ENCODE peak calls at places on chromosomes 5 and 9, in ten cellular contexts. F, V, X, L, Y, O, K, M, R and W are unnamed samples.

GRCh38 chr9:15080401-15080800 is 170.2 kb upstream of the FREM1 start:
- DNase-seq in O (no peak), V (no peak), R (no peak), L (no peak), X (no peak), K (no peak), Y (no peak), F (no peak), M (no peak), W (no peak)

GRCh38 chr9:91536211-91536691 is 112.6 kb upstream of the NFIL3 start:
- DNase-seq in R (peak), Y (peak), X (peak), O (peak), K (peak), L (peak), M (peak), V (no peak), F (no peak), W (no peak)

GRCh38 chr9:76602191-76602590 is 143.2 kb downstream of the GCNT1 start:
- DNase-seq in X (no peak), F (no peak), L (no peak), M (no peak), O (no peak), K (no peak), V (no peak), R (no peak), Y (no peak), W (no peak)

GRCh38 chr5:93601433-93602175 is 18.6 kb downstream of the NR2F1 start:
- DNase-seq in R (peak), V (no peak), X (peak), F (no peak), L (no peak), Y (peak), M (no peak), O (no peak), K (no peak), W (peak)

GRCh38 chr9:32589083-32589713 is 16.2 kb upstream of the NDUFB6 start:
- DNase-seq in R (peak), L (peak), F (peak), M (peak), V (no peak), X (peak), O (peak), K (no peak), Y (peak), W (peak)

GRCh38 chr5:101260857-101261256 is 357.8 kb upstream of the ST8SIA4 start:
- DNase-seq in L (no peak), K (no peak), O (no peak), F (no peak), Y (no peak), V (no peak), X (no peak), M (no peak), R (no peak), W (no peak)

GRCh38 chr9:2291980-2292704 is 277.0 kb downstream of the SMARCA2 start:
- DNase-seq in V (no peak), K (peak), L (no peak), Y (peak), O (peak), M (peak), R (no peak), X (peak), F (no peak), W (no peak)

GRCh38 chr9:16964228-16964627 is 93.8 kb upstream of the BNC2 start:
- DNase-seq in X (peak), F (no peak), R (peak), L (no peak), V (no peak), Y (peak), O (peak), M (peak), K (no peak), W (no peak)

GRCh38 chr9:99822596-99823391 is 1.1 kb downstream of the NR4A3 start:
- DNase-seq in K (peak), R (peak), X (peak), F (peak), O (peak), Y (peak), V (peak), L (peak), M (peak), W (no peak)

GRCh38 chr9:96644137-96644536 is 11.0 kb downstream of the PRXL2C start:
- DNase-seq in V (no peak), K (no peak), O (no peak), X (no peak), M (no peak), Y (no peak), F (no peak), L (peak), R (no peak), W (no peak)

GRCh38 chr5:173395257-173395932 is 67.2 kb upstream of the STC2 start:
- DNase-seq in O (peak), K (peak), X (peak), Y (peak), V (no peak), F (no peak), R (peak), M (peak), L (peak), W (no peak)

GRCh38 chr9:112793213-112793810 is 42.8 kb downstream of the SNX30 start:
- DNase-seq in R (peak), M (peak), L (peak), F (peak), X (peak), O (peak), V (peak), K (peak), Y (peak), W (peak)

GRCh38 chr9:16680965-16681658 is 189.4 kb downstream of the BNC2 start:
- DNase-seq in K (no peak), M (no peak), O (peak), R (no peak), L (no peak), V (no peak), Y (peak), F (peak), X (peak), W (no peak)

GRCh38 chr9:14309403-14309802 is 4.5 kb downstream of the NFIB start:
- DNase-seq in Y (peak), V (no peak), R (peak), L (no peak), X (peak), M (peak), O (no peak), F (peak), K (no peak), W (peak)

GRCh38 chr9:110994771-110995241 is 43.5 kb downstream of the LPAR1 start:
- DNase-seq in O (peak), M (no peak), K (no peak), V (no peak), L (no peak), X (peak), F (no peak), Y (no peak), R (peak), W (peak)

GRCh38 chr9:12723409-12724028 is 30.3 kb downstream of the TYRP1 start:
- DNase-seq in Y (no peak), R (peak), F (peak), O (peak), M (peak), K (no peak), V (no peak), L (peak), X (peak), W (no peak)

GRCh38 chr9:112112941-112113399 is 62.1 kb downstream of the SUSD1 start:
- DNase-seq in X (peak), Y (no peak), V (no peak), K (peak), M (peak), R (no peak), L (peak), O (peak), F (no peak), W (no peak)

GRCh38 chr5:100832252-100833230 is 70.5 kb downstream of the ST8SIA4 start:
- DNase-seq in M (no peak), V (no peak), K (no peak), R (no peak), Y (no peak), F (no peak), L (no peak), X (no peak), O (no peak), W (no peak)

GRCh38 chr9:15831384-15831783 is 278.5 kb downstream of the CCDC171 start:
- DNase-seq in L (no peak), X (peak), O (no peak), K (no peak), Y (no peak), R (no peak), V (no peak), F (no peak), M (no peak), W (peak)

GRCh38 chr5:6449465-6450158 is 953 bp downstream of the UBE2QL1 start:
- DNase-seq in M (no peak), O (no peak), K (no peak), F (no peak), R (no peak), V (no peak), X (no peak), Y (no peak), L (no peak), W (no peak)

GRCh38 chr5:14153071-14153864 is 10.1 kb downstream of the TRIO start:
- DNase-seq in Y (no peak), R (no peak), V (no peak), K (no peak), F (no peak), X (no peak), M (no peak), O (no peak), L (no peak), W (no peak)

GRCh38 chr5:16392718-16393117 is 72.9 kb downstream of the ZNF622 start:
- DNase-seq in M (no peak), R (no peak), X (no peak), V (no peak), K (no peak), O (peak), F (no peak), L (no peak), Y (no peak), W (no peak)

GRCh38 chr5:139668064-139668880 is 20.1 kb downstream of the CXXC5 start:
- DNase-seq in Y (no peak), L (no peak), O (peak), X (peak), F (peak), R (peak), M (peak), V (no peak), K (peak), W (peak)

GRCh38 chr5:9820696-9821449 is 190.7 kb upstream of the TAS2R1 start:
- DNase-seq in O (no peak), R (no peak), V (no peak), M (no peak), L (no peak), F (no peak), X (peak), Y (no peak), K (no peak), W (no peak)

GRCh38 chr9:111622626-111623025 is 8.5 kb upstream of the DNAJC25 start:
- DNase-seq in K (no peak), O (peak), M (peak), V (no peak), F (no peak), X (peak), R (peak), L (peak), Y (peak), W (no peak)

GRCh38 chr5:16568875-16569580 is 47.8 kb downstream of the RETREG1 start:
- DNase-seq in K (no peak), V (no peak), L (no peak), O (no peak), R (no peak), M (peak), X (peak), F (no peak), Y (peak), W (no peak)

GRCh38 chr9:69945671-69946141 is 97.9 kb upstream of the MAMDC2 start:
- DNase-seq in K (no peak), F (peak), M (no peak), L (no peak), Y (no peak), O (peak), V (no peak), R (peak), X (peak), W (no peak)

GRCh38 chr9:92954078-92954861 is 6.9 kb downstream of the FGD3 start:
- DNase-seq in L (no peak), X (no peak), F (no peak), R (no peak), V (no peak), K (no peak), O (peak), M (peak), Y (peak), W (no peak)

GRCh38 chr5:152689275-152689711 is 284.2 kb upstream of the NMUR2 start:
- DNase-seq in O (no peak), K (peak), L (no peak), X (no peak), F (no peak), V (no peak), R (no peak), Y (peak), M (peak), W (no peak)

GRCh38 chr5:139565411-139566305 is 4.5 kb downstream of the UBE2D2 start:
- DNase-seq in O (no peak), R (peak), X (no peak), Y (peak), F (peak), L (no peak), M (no peak), V (no peak), K (no peak), W (no peak)

GRCh38 chr9:35510366-35510744 is 20.4 kb downstream of the RUSC2 start:
- DNase-seq in F (no peak), Y (no peak), K (no peak), X (no peak), V (no peak), L (no peak), R (no peak), O (no peak), M (no peak), W (no peak)

GRCh38 chr9:35506359-35506758 is 16.4 kb downstream of the RUSC2 start:
- DNase-seq in Y (no peak), L (no peak), X (no peak), F (no peak), O (no peak), K (no peak), V (no peak), R (no peak), M (no peak), W (no peak)

GRCh38 chr9:35511453-35511852 is 21.5 kb downstream of the RUSC2 start:
- DNase-seq in V (no peak), X (no peak), Y (no peak), O (no peak), F (no peak), M (no peak), L (no peak), R (no peak), K (no peak), W (no peak)

GRCh38 chr9:35508069-35508468 is 18.2 kb downstream of the RUSC2 start:
- DNase-seq in R (no peak), M (no peak), F (no peak), Y (peak), K (no peak), O (peak), V (no peak), X (no peak), L (no peak), W (no peak)

GRCh38 chr9:35510745-35511428 is 21.0 kb downstream of the RUSC2 start:
- DNase-seq in V (no peak), L (peak), X (peak), O (peak), K (no peak), Y (peak), F (peak), M (peak), R (peak), W (no peak)
- H3K4me3 ChIP-seq in V (no peak), L (no peak), X (peak), O (peak), K (no peak), Y (peak), F (no peak), M (no peak), R (peak), W (peak)

GRCh38 chr9:107638496-107638895 is 148.9 kb upstream of the KLF4 start:
- DNase-seq in R (no peak), O (peak), K (no peak), V (no peak), L (no peak), F (no peak), M (no peak), Y (no peak), X (no peak), W (no peak)

GRCh38 chr9:107637421-107638420 is 148.2 kb upstream of the KLF4 start:
- DNase-seq in K (peak), R (peak), V (peak), O (peak), F (peak), L (no peak), Y (peak), M (peak), X (peak), W (no peak)

GRCh38 chr9:107635803-107636174 is 146.2 kb upstream of the KLF4 start:
- DNase-seq in L (no peak), X (no peak), R (no peak), V (no peak), Y (no peak), M (no peak), K (no peak), O (no peak), F (no peak), W (no peak)

GRCh38 chr9:107635137-107635802 is 145.7 kb upstream of the KLF4 start:
- DNase-seq in L (no peak), R (no peak), K (no peak), F (no peak), X (peak), V (no peak), M (no peak), O (peak), Y (peak), W (no peak)

DNA sequence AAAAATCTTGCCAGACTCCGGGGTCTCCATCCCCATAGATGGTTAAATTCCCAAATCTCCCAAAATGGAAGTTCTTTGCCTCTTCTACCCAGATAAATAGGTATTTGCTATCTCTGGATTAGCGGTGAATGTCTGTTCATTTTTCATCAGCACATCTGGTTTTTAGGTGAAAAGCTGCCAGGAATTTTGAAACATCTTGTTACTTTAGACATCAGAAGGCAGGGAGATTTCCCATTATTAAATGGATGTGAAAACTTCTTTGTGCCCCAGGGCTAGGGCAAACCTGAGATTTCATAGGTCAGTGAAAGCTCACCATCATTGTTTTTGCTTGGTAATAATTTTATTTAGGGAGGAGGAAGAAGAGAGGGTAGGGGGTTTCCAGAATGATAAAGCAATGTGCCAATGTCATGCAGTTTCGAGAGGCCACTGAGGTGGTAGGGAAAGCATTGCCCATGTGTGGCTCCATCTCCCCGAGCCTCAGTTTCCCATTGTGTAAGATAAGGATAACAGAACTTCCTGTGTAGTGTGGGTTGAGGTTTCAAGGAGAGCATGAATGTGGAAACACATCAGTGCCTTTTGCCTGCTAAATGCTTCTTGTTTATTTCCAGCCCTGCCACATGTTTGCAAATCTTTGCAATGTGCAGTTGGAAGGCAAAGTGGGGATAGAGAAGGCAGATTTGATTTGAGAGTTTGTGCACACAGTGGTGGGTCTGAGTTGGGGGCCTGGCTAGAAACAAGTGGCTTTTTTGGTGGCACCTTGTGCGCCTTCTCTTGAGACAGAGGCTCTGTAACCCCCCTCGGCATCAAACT is 147.2 kb upstream of the KLF4 start:
- DNase-seq in L (no peak), V (no peak), O (peak), X (peak), R (peak), F (no peak), K (no peak), M (no peak), Y (no peak), W (no peak)
- H3K9ac ChIP-seq in L (no peak), V (no peak), O (peak), X (peak), R (peak), F (peak), K (no peak), M (no peak), Y (peak), W (no peak)

GRCh38 chr9:81894891-81895290 is 33.3 kb upstream of the SPATA31D4 start:
- DNase-seq in M (peak), R (no peak), Y (peak), K (no peak), L (no peak), O (no peak), F (no peak), V (no peak), X (no peak), W (no peak)

GRCh38 chr9:81890104-81890503 is 38.1 kb upstream of the SPATA31D4 start:
- DNase-seq in M (no peak), V (no peak), Y (no peak), R (no peak), F (no peak), K (no peak), L (no peak), O (no peak), X (no peak), W (no peak)

GRCh38 chr9:81893929-81894328 is 34.3 kb upstream of the SPATA31D4 start:
- DNase-seq in V (no peak), K (no peak), O (no peak), L (no peak), Y (peak), X (no peak), F (no peak), R (peak), M (no peak), W (no peak)

GRCh38 chr9:81896067-81896466 is 32.2 kb upstream of the SPATA31D4 start:
- DNase-seq in K (no peak), F (no peak), O (no peak), X (no peak), L (no peak), Y (peak), M (no peak), V (no peak), R (no peak), W (no peak)

GRCh38 chr9:81892440-81892839 is 35.8 kb upstream of the SPATA31D4 start:
- DNase-seq in M (no peak), F (no peak), X (no peak), R (no peak), K (no peak), Y (no peak), L (no peak), O (no peak), V (no peak), W (no peak)
- H3K27ac ChIP-seq in M (no peak), F (no peak), X (no peak), R (no peak), K (no peak), Y (no peak), L (no peak), O (no peak), V (no peak), W (no peak)

GRCh38 chr5:159775890-159776289 is 140.4 kb upstream of the ADRA1B start:
- DNase-seq in Y (peak), K (no peak), R (no peak), F (no peak), L (no peak), M (no peak), O (no peak), X (no peak), V (no peak), W (no peak)

GRCh38 chr5:159774476-159775031 is 141.7 kb upstream of the ADRA1B start:
- DNase-seq in L (no peak), K (peak), R (no peak), O (no peak), V (no peak), F (no peak), Y (no peak), X (no peak), M (no peak), W (no peak)

GRCh38 chr5:159773062-159773924 is 143.0 kb upstream of the ADRA1B start:
- DNase-seq in F (peak), O (peak), L (no peak), X (peak), V (peak), R (peak), K (peak), Y (peak), M (peak), W (no peak)

GRCh38 chr5:159777049-159777448 is 139.2 kb upstream of the ADRA1B start:
- DNase-seq in X (no peak), R (no peak), K (no peak), F (no peak), Y (no peak), M (no peak), V (no peak), O (no peak), L (no peak), W (no peak)

DNA sequence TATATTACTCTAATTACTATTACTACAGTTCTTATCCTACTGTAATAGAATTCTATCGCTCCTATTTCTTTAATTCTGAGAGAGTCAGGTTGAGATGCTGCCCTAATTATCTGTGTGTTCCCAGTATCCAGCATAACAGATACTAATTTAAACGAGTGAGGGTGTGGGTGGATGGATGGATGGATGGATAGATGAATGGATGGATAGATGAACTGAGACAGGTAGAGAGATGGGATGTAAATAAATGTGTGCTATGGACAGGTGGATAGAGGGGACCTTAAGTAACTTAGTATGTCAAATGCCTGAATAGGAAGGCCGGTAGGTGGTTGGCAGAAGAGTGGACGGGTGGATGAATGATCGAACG is 143.6 kb upstream of the ADRA1B start:
- DNase-seq in L (no peak), X (no peak), K (no peak), R (no peak), O (no peak), F (no peak), M (no peak), Y (no peak), V (no peak), W (no peak)
- H3K4me3 ChIP-seq in L (no peak), X (peak), K (peak), R (peak), O (peak), F (no peak), M (no peak), Y (peak), V (no peak), W (no peak)

GRCh38 chr9:36818242-36818938 is 215.7 kb downstream of the PAX5 start:
- DNase-seq in K (peak), L (no peak), M (no peak), R (peak), Y (no peak), V (no peak), O (peak), X (no peak), F (no peak), W (no peak)
- H3K9ac ChIP-seq in K (no peak), L (no peak), M (no peak), R (peak), Y (no peak), V (peak), O (no peak), X (no peak), F (no peak), W (no peak)

GRCh38 chr5:175680020-175680419 is 22.1 kb downstream of the HRH2 start:
- DNase-seq in L (no peak), O (no peak), Y (no peak), K (no peak), M (no peak), V (no peak), X (no peak), F (no peak), R (no peak), W (no peak)
- H3K27ac ChIP-seq in L (no peak), O (no peak), Y (no peak), K (no peak), M (no peak), V (no peak), X (no peak), F (no peak), R (no peak), W (no peak)